ENCODE peak calls at places on chromosomes 5 and 9, in seven cellular contexts. D is GM19239; A is activated naive CD8-positive, alpha-beta T cell treated with anti-CD3 and anti-CD28 coated beads, Interleukin-2, amount 50 U/mL, for 24 hours; P is astrocyte of the spinal cord; F is NCI-H1105 treated with DMSO at 0.1 percent for 48 hours; G is ureter; Y is WERI-Rb-1. Z is an unnamed sample.

GRCh38 chr5:54309751-54310432 is 481 bp downstream of the ARL15 start:
- DNase-seq in A (peak), Y (peak), F (peak), P (no peak), D (peak), G (no peak), Z (peak)

GRCh38 chr5:77839691-77840090 is 63.6 kb upstream of the TBCA start:
- DNase-seq in F (no peak), A (no peak), D (no peak), G (no peak), P (no peak), Y (no peak), Z (no peak)

GRCh38 chr5:172102913-172103629 is 85.0 kb downstream of the STK10 start:
- DNase-seq in P (peak), F (no peak), G (peak), Y (peak), D (no peak), A (peak), Z (peak)

GRCh38 chr9:28938981-28939380 is 1365.7 kb upstream of the C9orf72 start:
- DNase-seq in D (no peak), P (no peak), A (no peak), Y (peak), F (no peak), G (no peak), Z (no peak)

GRCh38 chr5:1405121-1405520 is 40.1 kb downstream of the SLC6A3 start:
- DNase-seq in A (no peak), F (no peak), Y (no peak), D (no peak), G (no peak), P (no peak), Z (peak)

GRCh38 chr9:114775981-114776380 is 29.9 kb downstream of the TNFSF15 start:
- DNase-seq in D (no peak), A (no peak), F (no peak), G (no peak), Y (no peak), P (no peak), Z (no peak)

GRCh38 chr5:78666041-78666444 is 17.5 kb upstream of the LHFPL2 start:
- DNase-seq in A (no peak), G (no peak), D (no peak), P (peak), Y (no peak), F (no peak), Z (peak)

GRCh38 chr5:59209758-59210359 is 627.0 kb downstream of the RAB3C start:
- DNase-seq in P (peak), Y (no peak), F (peak), A (no peak), G (no peak), D (no peak), Z (peak)

GRCh38 chr9:121686930-121687541 is 35.6 kb downstream of the DAB2IP start:
- DNase-seq in G (peak), P (peak), F (peak), D (peak), A (peak), Y (peak), Z (peak)

GRCh38 chr5:145917288-145917687 is 19.1 kb upstream of the SH3RF2 start:
- DNase-seq in D (no peak), P (no peak), F (no peak), Y (no peak), A (no peak), G (no peak), Z (no peak)

GRCh38 chr5:127988149-127988755 is 95.3 kb upstream of the SLC12A2 start:
- DNase-seq in D (no peak), Y (no peak), G (no peak), F (peak), P (peak), A (no peak), Z (no peak)